ENCODE peak calls at places on chromosomes 6 and 20, in five cellular contexts. One of them, this sample, is unnamed.

GRCh38 chr20:25490656-25491445 is 83.4 kb downstream of the GINS1 start:
- DNase-seq in neuronal stem cell: no peak
- DNase-seq in fibroblast of lung: no peak
- DNase-seq in cardiac muscle cell: no peak
- DNase-seq in left lung: peak
- DNase-seq in this sample: no peak

GRCh38 chr6:129677634-129678325 is 32.2 kb downstream of the ARHGAP18 start:
- DNase-seq in neuronal stem cell: no peak
- DNase-seq in fibroblast of lung: no peak
- DNase-seq in cardiac muscle cell: no peak
- DNase-seq in left lung: no peak
- DNase-seq in this sample: no peak

GRCh38 chr20:3766832-3767433 is 620 bp downstream of the ADISSP start:
- DNase-seq in neuronal stem cell: no peak
- DNase-seq in fibroblast of lung: no peak
- DNase-seq in cardiac muscle cell: peak
- DNase-seq in left lung: peak
- DNase-seq in this sample: peak

GRCh38 chr20:34536798-34537394 is 20.7 kb downstream of the DYNLRB1 start:
- DNase-seq in neuronal stem cell: no peak
- DNase-seq in fibroblast of lung: peak
- DNase-seq in cardiac muscle cell: peak
- DNase-seq in left lung: peak
- DNase-seq in this sample: peak

GRCh38 chr6:137494967-137495595 is 887 bp upstream of the OLIG3 start:
- DNase-seq in neuronal stem cell: no peak
- DNase-seq in fibroblast of lung: peak
- DNase-seq in cardiac muscle cell: no peak
- DNase-seq in left lung: peak
- DNase-seq in this sample: no peak

GRCh38 chr20:52261792-52262191 is 70.2 kb upstream of the ZFP64 start:
- DNase-seq in neuronal stem cell: no peak
- DNase-seq in fibroblast of lung: no peak
- DNase-seq in cardiac muscle cell: no peak
- DNase-seq in left lung: no peak
- DNase-seq in this sample: no peak

GRCh38 chr20:48342822-48343513 is 484.8 kb downstream of the PREX1 start:
- DNase-seq in neuronal stem cell: no peak
- DNase-seq in fibroblast of lung: no peak
- DNase-seq in cardiac muscle cell: no peak
- DNase-seq in left lung: no peak
- DNase-seq in this sample: no peak

GRCh38 chr6:33073431-33073871 is at the start of gene HLA-DPA1:
- DNase-seq in neuronal stem cell: no peak
- DNase-seq in fibroblast of lung: no peak
- DNase-seq in cardiac muscle cell: peak
- DNase-seq in left lung: no peak
- DNase-seq in this sample: peak

GRCh38 chr6:102732908-102733307 is 1339.4 kb downstream of the GRIK2 start:
- DNase-seq in neuronal stem cell: no peak
- DNase-seq in fibroblast of lung: peak
- DNase-seq in cardiac muscle cell: no peak
- DNase-seq in left lung: no peak
- DNase-seq in this sample: no peak

GRCh38 chr6:170434114-170434820 is 118.8 kb downstream of the PSMB1 start:
- DNase-seq in neuronal stem cell: no peak
- DNase-seq in fibroblast of lung: no peak
- DNase-seq in cardiac muscle cell: peak
- DNase-seq in left lung: peak
- DNase-seq in this sample: no peak

GRCh38 chr6:125252891-125253290 is 48.9 kb downstream of the HDDC2 start:
- DNase-seq in neuronal stem cell: no peak
- DNase-seq in fibroblast of lung: peak
- DNase-seq in cardiac muscle cell: no peak
- DNase-seq in left lung: no peak
- DNase-seq in this sample: no peak

DNA sequence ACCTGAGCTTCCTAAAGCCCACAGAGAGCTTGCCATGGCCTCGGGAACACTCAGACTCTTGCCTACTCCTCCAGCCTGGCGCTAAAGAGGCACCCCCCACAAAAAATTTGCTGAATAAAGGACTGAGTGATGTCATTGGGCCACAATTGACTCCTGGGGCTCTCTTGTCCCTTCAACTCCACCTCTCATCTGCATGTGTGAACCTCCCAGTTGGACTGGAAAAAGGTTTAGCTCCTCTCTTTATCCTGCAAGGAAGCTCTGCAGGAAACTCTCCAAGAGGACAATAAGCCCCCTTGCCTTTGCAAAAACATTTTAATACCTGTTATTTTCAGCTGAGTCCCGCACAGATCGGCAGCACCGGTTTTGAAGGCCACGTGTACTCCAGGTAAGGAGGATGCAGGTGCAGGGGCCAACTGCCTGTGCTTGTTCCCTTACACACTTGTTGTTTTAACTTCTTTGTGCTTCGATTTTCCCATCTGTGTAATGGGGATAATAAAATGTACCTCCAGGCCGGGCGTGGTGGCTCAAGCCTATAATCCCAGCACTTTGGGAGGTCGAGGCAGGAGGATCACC is 107.3 kb downstream of the TFAP2C start:
- DNase-seq in neuronal stem cell: peak
- DNase-seq in fibroblast of lung: no peak
- DNase-seq in cardiac muscle cell: no peak
- DNase-seq in left lung: no peak
- DNase-seq in this sample: no peak
- H3K4me3 ChIP-seq in neuronal stem cell: no peak
- H3K4me3 ChIP-seq in fibroblast of lung: no peak
- H3K4me3 ChIP-seq in cardiac muscle cell: no peak
- H3K4me3 ChIP-seq in left lung: no peak
- H3K4me3 ChIP-seq in this sample: no peak

DNA sequence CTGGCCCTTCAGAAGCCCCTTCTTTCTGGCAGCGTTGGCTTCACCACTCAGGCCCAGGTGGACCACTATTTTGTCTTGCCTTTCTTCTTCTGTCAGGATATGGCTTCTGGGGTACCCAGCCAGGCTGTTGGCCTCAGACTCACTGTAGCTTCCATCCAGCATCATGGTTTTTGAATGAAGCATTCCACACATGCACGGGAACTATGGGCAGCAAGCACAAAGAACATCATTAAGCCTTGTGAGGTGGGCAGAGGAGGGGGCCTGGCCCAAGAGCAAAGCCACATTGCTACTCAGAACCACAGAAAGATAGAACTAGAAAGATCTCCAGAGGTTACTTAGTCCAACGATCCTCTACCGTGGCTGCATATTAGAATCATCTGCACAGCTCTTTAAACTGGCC is 40.6 kb upstream of the GABRR1 start:
- DNase-seq in neuronal stem cell: no peak
- DNase-seq in fibroblast of lung: no peak
- DNase-seq in cardiac muscle cell: no peak
- DNase-seq in left lung: no peak
- DNase-seq in this sample: no peak
- H3K4me3 ChIP-seq in neuronal stem cell: no peak
- H3K4me3 ChIP-seq in fibroblast of lung: no peak
- H3K4me3 ChIP-seq in cardiac muscle cell: no peak
- H3K4me3 ChIP-seq in left lung: no peak
- H3K4me3 ChIP-seq in this sample: no peak

GRCh38 chr6:1407499-1407990 is 18.2 kb downstream of the FOXF2 start:
- DNase-seq in neuronal stem cell: no peak
- DNase-seq in fibroblast of lung: peak
- DNase-seq in cardiac muscle cell: no peak
- DNase-seq in left lung: no peak
- DNase-seq in this sample: no peak

GRCh38 chr6:1412908-1413307 is 23.5 kb downstream of the FOXF2 start:
- DNase-seq in neuronal stem cell: no peak
- DNase-seq in fibroblast of lung: no peak
- DNase-seq in cardiac muscle cell: no peak
- DNase-seq in left lung: no peak
- DNase-seq in this sample: no peak

GRCh38 chr6:1406306-1407058 is 17.1 kb downstream of the FOXF2 start:
- DNase-seq in neuronal stem cell: no peak
- DNase-seq in fibroblast of lung: peak
- DNase-seq in cardiac muscle cell: no peak
- DNase-seq in left lung: no peak
- DNase-seq in this sample: no peak

GRCh38 chr6:1405221-1405620 is 15.8 kb downstream of the FOXF2 start:
- DNase-seq in neuronal stem cell: no peak
- DNase-seq in fibroblast of lung: no peak
- DNase-seq in cardiac muscle cell: no peak
- DNase-seq in left lung: no peak
- DNase-seq in this sample: no peak

DNA sequence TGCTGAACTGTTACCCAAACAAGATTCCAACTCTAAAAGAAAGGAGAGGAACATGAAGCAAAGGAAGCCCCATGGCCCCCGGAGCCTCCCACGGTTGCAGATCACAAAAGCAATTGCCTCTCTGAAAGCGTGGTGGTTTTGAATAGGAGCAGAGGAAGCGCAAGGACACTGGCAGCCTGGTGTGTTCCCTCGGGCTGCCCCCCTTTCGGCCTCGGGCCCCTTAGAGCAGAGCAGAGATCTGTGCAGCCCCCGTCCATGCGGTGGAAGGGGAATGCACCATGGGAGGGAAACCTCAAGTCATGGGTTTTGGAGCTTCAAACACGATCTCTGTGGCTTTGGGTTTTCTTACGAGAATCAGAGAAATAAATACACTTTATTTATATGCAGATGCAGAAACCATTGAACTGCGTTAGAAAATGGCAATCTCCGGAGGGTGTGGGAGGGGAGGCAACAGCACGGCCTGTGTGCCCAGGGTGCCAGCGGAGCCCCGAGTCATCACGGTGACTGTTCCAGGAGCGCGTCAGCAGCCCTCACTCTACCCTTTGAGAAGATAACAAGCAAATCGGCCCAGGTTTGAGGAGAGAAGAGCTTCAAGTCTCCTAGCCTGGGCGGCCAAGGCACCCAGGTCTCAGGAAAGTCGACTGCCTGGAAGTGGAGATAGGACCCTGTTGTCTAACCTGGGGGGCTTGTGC is 20.5 kb downstream of the FOXF2 start:
- DNase-seq in neuronal stem cell: no peak
- DNase-seq in fibroblast of lung: no peak
- DNase-seq in cardiac muscle cell: no peak
- DNase-seq in left lung: no peak
- DNase-seq in this sample: no peak
- H3K4me3 ChIP-seq in neuronal stem cell: no peak
- H3K4me3 ChIP-seq in fibroblast of lung: no peak
- H3K4me3 ChIP-seq in cardiac muscle cell: no peak
- H3K4me3 ChIP-seq in left lung: no peak
- H3K4me3 ChIP-seq in this sample: no peak

DNA sequence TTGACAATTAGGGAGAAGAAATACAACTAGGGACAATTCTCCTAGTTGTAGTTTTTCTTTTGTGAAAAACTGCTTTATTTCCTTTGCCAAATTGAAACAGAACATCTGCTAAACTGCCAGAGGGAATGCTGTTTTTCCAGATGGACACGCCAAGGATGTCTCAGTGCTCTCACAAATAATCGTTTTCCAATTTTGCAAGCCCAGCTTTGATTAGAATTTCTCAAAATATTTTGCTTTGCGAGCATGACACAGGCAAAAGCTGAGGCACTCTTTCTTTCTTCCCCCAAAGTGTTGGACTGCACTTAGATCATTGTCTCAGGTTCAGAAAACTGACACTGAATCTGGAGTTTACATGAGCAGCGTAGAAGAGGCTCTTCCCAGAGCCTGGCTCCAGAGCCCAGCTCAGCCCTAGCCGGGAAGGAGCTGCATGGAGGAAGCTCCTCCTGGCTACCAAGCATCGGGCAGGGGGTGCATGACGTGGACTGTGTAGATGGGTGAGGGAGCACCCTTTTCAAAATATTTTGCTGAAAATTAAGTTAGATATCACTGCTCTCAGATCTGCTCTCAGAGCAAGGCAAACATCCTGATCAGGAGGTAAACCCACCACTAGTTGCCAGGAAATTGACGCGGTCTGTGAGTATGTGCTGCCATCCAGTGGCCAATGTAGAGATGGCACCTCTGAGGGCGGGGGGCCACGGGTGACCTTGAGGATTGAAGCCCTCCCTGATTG is 107.5 kb downstream of the SLC22A3 start:
- DNase-seq in neuronal stem cell: peak
- DNase-seq in fibroblast of lung: peak
- DNase-seq in cardiac muscle cell: peak
- DNase-seq in left lung: no peak
- DNase-seq in this sample: peak
- H3K4me3 ChIP-seq in neuronal stem cell: no peak
- H3K4me3 ChIP-seq in fibroblast of lung: peak
- H3K4me3 ChIP-seq in cardiac muscle cell: no peak
- H3K4me3 ChIP-seq in left lung: no peak
- H3K4me3 ChIP-seq in this sample: no peak

GRCh38 chr6:133966654-133967300 is 13.8 kb downstream of the TBPL1 start:
- DNase-seq in neuronal stem cell: no peak
- DNase-seq in fibroblast of lung: no peak
- DNase-seq in cardiac muscle cell: no peak
- DNase-seq in left lung: no peak
- DNase-seq in this sample: peak

GRCh38 chr6:133964052-133964451 is 11.0 kb downstream of the TBPL1 start:
- DNase-seq in neuronal stem cell: no peak
- DNase-seq in fibroblast of lung: peak
- DNase-seq in cardiac muscle cell: no peak
- DNase-seq in left lung: no peak
- DNase-seq in this sample: no peak

GRCh38 chr6:133964702-133965101 is 11.7 kb downstream of the TBPL1 start:
- DNase-seq in neuronal stem cell: no peak
- DNase-seq in fibroblast of lung: no peak
- DNase-seq in cardiac muscle cell: no peak
- DNase-seq in left lung: no peak
- DNase-seq in this sample: no peak

GRCh38 chr6:133969285-133969946 is 16.4 kb downstream of the TBPL1 start:
- DNase-seq in neuronal stem cell: no peak
- DNase-seq in fibroblast of lung: no peak
- DNase-seq in cardiac muscle cell: no peak
- DNase-seq in left lung: no peak
- DNase-seq in this sample: no peak

DNA sequence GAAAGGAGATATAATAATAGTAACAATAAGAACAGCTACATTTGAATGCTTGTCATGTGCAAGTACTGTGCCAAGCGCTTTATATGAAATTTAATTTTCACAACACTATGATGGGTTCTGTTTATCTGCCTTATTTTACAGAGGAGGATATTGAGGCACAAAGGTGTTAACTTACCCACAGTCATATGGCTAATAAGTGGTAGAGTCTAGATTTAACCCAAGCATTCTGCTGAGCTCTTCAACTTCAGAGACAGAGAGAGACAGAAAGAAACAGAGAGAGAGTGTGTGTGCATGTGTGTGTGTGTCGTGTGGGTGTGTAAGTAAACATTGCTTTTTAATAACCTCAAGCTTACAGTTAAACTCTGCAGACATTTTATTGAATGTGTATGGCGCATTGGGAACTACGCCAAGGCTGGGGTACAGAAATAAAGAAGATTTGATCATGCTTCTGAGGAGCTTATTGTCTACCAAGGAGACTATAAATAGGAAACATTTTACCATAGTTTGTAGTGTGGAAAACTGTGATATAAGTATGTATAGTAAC is 12.9 kb downstream of the TBPL1 start:
- DNase-seq in neuronal stem cell: no peak
- DNase-seq in fibroblast of lung: no peak
- DNase-seq in cardiac muscle cell: no peak
- DNase-seq in left lung: no peak
- DNase-seq in this sample: no peak
- H3K4me3 ChIP-seq in neuronal stem cell: no peak
- H3K4me3 ChIP-seq in fibroblast of lung: no peak
- H3K4me3 ChIP-seq in cardiac muscle cell: no peak
- H3K4me3 ChIP-seq in left lung: no peak
- H3K4me3 ChIP-seq in this sample: no peak